ENCODE peak calls at places on chromosomes 6 and 20, in four cellular contexts. Z is astrocyte, X is heart right ventricle, Y is cardiac muscle cell. C is an unnamed sample. For H3K4me1, the result is how much of the 10 kb centered on the place peaks cover.

GRCh38 chr6:168333039-168333438 is 13.5 kb upstream of the DACT2 start:
- DNase-seq in Z (no peak), X (no peak), Y (no peak), C (no peak)

GRCh38 chr6:25899580-25900408 is 25.8 kb upstream of the SLC17A3 start:
- DNase-seq in Z (no peak), X (no peak), Y (no peak), C (peak)

GRCh38 chr6:143441680-143442359 is 8.7 kb downstream of the ADAT2 start:
- DNase-seq in Z (peak), X (no peak), Y (peak), C (peak)

GRCh38 chr6:165506657-165507056 is 156.4 kb downstream of the PDE10A start:
- DNase-seq in Z (no peak), X (no peak), Y (no peak), C (no peak)

GRCh38 chr20:8795404-8795803 is 273.5 kb upstream of the PLCB4 start:
- DNase-seq in Z (no peak), X (no peak), Y (peak), C (no peak)

GRCh38 chr20:34271961-34272360 is 30.7 kb downstream of the ASIP start:
- DNase-seq in Z (peak), X (no peak), Y (peak), C (peak)

GRCh38 chr6:169665289-169665688 is 36.5 kb downstream of the WDR27 start:
- DNase-seq in Z (no peak), X (no peak), Y (no peak), C (no peak)

GRCh38 chr6:6612308-6612707 is 23.8 kb downstream of the LY86 start:
- DNase-seq in Z (no peak), X (no peak), Y (no peak), C (no peak)

GRCh38 chr20:18138266-18138582 is 561 bp downstream of the KAT14 start:
- DNase-seq in Z (no peak), X (no peak), Y (no peak), C (no peak)

GRCh38 chr6:75421316-75422023 is 72.1 kb downstream of the FILIP1 start:
- DNase-seq in Z (no peak), X (no peak), Y (no peak), C (no peak)

GRCh38 chr20:23230766-23231385 is 119.7 kb upstream of the NXT1 start:
- DNase-seq in Z (no peak), X (no peak), Y (no peak), C (no peak)

GRCh38 chr6:70819715-70820114 is 137.1 kb downstream of the B3GAT2 start:
- DNase-seq in Z (no peak), X (no peak), Y (no peak), C (no peak)

GRCh38 chr6:135880066-135880972 is 28.8 kb downstream of the PDE7B start:
- DNase-seq in Z (peak), X (no peak), Y (peak), C (peak)

GRCh38 chr20:58287638-58288037 is 21.9 kb upstream of the RAB22A start:
- DNase-seq in Z (no peak), X (no peak), Y (peak), C (no peak)

GRCh38 chr6:5869676-5870075 is 137.0 kb downstream of the NRN1 start:
- DNase-seq in Z (no peak), X (no peak), Y (no peak), C (no peak)

GRCh38 chr6:44701038-44701636 is 313.6 kb downstream of the CDC5L start:
- DNase-seq in Z (no peak), X (no peak), Y (no peak), C (no peak)

GRCh38 chr6:34049395-34050342 is 96.2 kb downstream of the GRM4 start:
- DNase-seq in Z (no peak), X (no peak), Y (no peak), C (no peak)

GRCh38 chr20:49659096-49659495 is 54.6 kb downstream of the B4GALT5 start:
- DNase-seq in Z (no peak), X (no peak), Y (no peak), C (no peak)

GRCh38 chr20:35792740-35793139 is 20.9 kb downstream of the PHF20 start:
- DNase-seq in Z (no peak), X (no peak), Y (no peak), C (no peak)

GRCh38 chr6:169940554-169941290 is 189.3 kb downstream of the ERMARD start:
- DNase-seq in Z (no peak), X (no peak), Y (no peak), C (no peak)

GRCh38 chr6:139577991-139578604 is 203.7 kb upstream of the CITED2 start:
- DNase-seq in Z (peak), X (no peak), Y (peak), C (peak)

GRCh38 chr20:20489623-20490341 is 121.9 kb downstream of the INSM1 start:
- DNase-seq in Z (no peak), X (no peak), Y (no peak), C (peak)

GRCh38 chr6:140440223-140440810 is 1065.9 kb upstream of the CITED2 start:
- DNase-seq in Z (no peak), X (no peak), Y (no peak), C (no peak)

GRCh38 chr20:52060794-52061714 is 130.5 kb downstream of the ZFP64 start:
- DNase-seq in Z (no peak), X (no peak), Y (peak), C (peak)

GRCh38 chr6:148438593-148438992 is 96.0 kb downstream of the SASH1 start:
- DNase-seq in Z (no peak), X (no peak), Y (peak), C (no peak)

GRCh38 chr6:99287523-99287922 is 62.0 kb downstream of the FAXC start:
- DNase-seq in Z (no peak), X (no peak), Y (no peak), C (no peak)

GRCh38 chr6:111894272-111894671 is 21.0 kb upstream of the FYN start:
- DNase-seq in Z (no peak), X (no peak), Y (peak), C (peak)

GRCh38 chr20:23420943-23421925 is at the start of gene NAPB:
- DNase-seq in Z (peak), X (peak), Y (peak), C (peak)

GRCh38 chr6:10014561-10014960 is 400.3 kb downstream of the TFAP2A start:
- DNase-seq in Z (peak), X (no peak), Y (no peak), C (peak)

GRCh38 chr20:50372770-50373088 is 137.5 kb upstream of the PTPN1 start:
- DNase-seq in Z (peak), X (no peak), Y (no peak), C (no peak)

GRCh38 chr6:55058682-55059081 is 115.6 kb upstream of the HCRTR2 start:
- DNase-seq in Z (no peak), X (no peak), Y (no peak), C (no peak)

GRCh38 chr6:163438940-163439335 is 24.4 kb downstream of the QKI start:
- DNase-seq in Z (no peak), X (peak), Y (no peak), C (peak)

GRCh38 chr6:84002226-84002625 is 31.3 kb upstream of the MRAP2 start:
- DNase-seq in Z (no peak), X (no peak), Y (no peak), C (no peak)

GRCh38 chr6:158328446-158328845 is 16.2 kb downstream of the TULP4 start:
- DNase-seq in Z (no peak), X (no peak), Y (no peak), C (no peak)

GRCh38 chr20:24639167-24639548 is 169.7 kb downstream of the SYNDIG1 start:
- DNase-seq in Z (no peak), X (no peak), Y (no peak), C (no peak)

GRCh38 chr6:16038938-16039337 is 89.9 kb upstream of the MYLIP start:
- DNase-seq in Z (no peak), X (no peak), Y (no peak), C (no peak)

GRCh38 chr20:1930165-1930564 is 35.0 kb downstream of the SIRPA start:
- DNase-seq in Z (no peak), X (no peak), Y (no peak), C (no peak)

GRCh38 chr6:20582586-20583446 is 48.6 kb downstream of the CDKAL1 start:
- DNase-seq in Z (no peak), X (no peak), Y (no peak), C (no peak)

GRCh38 chr20:24059174-24059573 is 70.6 kb upstream of the GGTLC1 start:
- DNase-seq in Z (no peak), X (no peak), Y (no peak), C (no peak)

GRCh38 chr20:36542019-36542488 is 735 bp downstream of the MYL9 start:
- DNase-seq in Z (no peak), X (peak), Y (peak), C (peak)

GRCh38 chr20:44731657-44732056 is 14.0 kb upstream of the KCNK15 start:
- DNase-seq in Z (no peak), X (no peak), Y (no peak), C (no peak)
- H3K4me1 ChIP-seq in Z (under half), X (under half), Y (under half), C (under half)

GRCh38 chr6:37516076-37516919 is 16.6 kb upstream of the CCDC167 start:
- DNase-seq in Z (no peak), X (no peak), Y (no peak), C (no peak)
- H3K4me1 ChIP-seq in Z (under half), X (under half), Y (under half), C (under half)

GRCh38 chr6:42041131-42042055 is 8.9 kb upstream of the TAF8 start:
- DNase-seq in Z (no peak), X (peak), Y (peak), C (no peak)
- H3K4me1 ChIP-seq in Z (under half), X (under half), Y (under half), C (under half)

DNA sequence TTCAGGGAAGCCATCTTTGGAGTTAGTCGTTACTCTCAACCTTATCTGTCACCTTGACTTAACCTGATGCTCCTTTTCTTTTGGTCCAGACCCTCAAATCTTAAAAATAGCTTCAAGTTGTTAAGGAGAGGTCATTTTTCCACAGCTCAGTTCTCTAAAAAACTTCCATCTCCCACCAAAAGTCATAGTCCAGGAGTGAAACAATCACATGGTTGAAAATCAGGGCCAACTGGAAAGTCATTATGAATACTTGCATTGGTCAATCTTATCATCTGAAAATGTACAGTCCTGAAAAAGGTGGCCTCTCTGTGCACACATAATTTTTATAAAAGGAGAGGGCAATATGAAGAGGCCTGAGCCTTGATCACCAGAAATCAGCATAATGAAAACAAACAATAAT is 195.7 kb downstream of the BCAS1 start:
- DNase-seq in Z (no peak), X (no peak), Y (no peak), C (no peak)
- H3K4me1 ChIP-seq in Z (under half), X (under half), Y (under half), C (under half)

GRCh38 chr6:106889692-106890091 is 84.8 kb downstream of the CD24 start:
- DNase-seq in Z (no peak), X (no peak), Y (no peak), C (no peak)
- H3K4me1 ChIP-seq in Z (under half), X (under half), Y (under half), C (under half)

DNA sequence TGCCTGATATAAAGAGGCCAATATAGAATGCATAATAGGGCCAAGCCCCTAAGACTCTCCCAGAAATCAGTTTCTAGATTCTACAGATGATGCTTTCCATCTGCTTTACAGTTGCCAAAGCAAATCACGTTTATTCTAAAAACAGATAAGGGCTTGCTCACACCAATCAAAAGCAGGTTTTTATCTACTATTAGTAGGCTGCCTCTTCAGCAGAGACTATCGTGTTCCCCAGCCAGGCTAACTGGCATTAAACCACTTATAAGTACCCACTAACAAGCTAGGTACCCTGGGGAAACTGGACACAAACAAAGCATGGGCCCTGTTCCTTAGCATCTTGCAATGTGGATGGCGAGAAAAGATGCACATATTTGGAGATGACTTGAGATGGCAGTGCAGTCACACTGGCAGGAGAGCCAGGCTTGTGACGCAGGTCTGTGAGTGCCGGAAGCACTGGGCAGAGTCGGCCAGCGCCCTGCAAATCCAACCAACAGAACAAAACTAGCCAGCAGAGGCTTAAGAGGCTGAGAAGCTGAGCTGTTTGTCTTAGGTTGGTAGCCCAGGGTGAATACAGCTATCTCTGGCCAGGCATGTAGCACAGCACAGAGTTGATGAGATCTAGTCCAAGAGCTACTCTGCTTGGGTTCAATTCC is 73.4 kb downstream of the GFOD1 start:
- DNase-seq in Z (no peak), X (no peak), Y (peak), C (peak)
- H3K4me1 ChIP-seq in Z (under half), X (half or more), Y (under half), C (under half)

GRCh38 chr6:47080083-47080596 is 38.0 kb upstream of the ADGRF1 start:
- DNase-seq in Z (no peak), X (no peak), Y (no peak), C (no peak)
- H3K4me1 ChIP-seq in Z (under half), X (under half), Y (under half), C (under half)

DNA sequence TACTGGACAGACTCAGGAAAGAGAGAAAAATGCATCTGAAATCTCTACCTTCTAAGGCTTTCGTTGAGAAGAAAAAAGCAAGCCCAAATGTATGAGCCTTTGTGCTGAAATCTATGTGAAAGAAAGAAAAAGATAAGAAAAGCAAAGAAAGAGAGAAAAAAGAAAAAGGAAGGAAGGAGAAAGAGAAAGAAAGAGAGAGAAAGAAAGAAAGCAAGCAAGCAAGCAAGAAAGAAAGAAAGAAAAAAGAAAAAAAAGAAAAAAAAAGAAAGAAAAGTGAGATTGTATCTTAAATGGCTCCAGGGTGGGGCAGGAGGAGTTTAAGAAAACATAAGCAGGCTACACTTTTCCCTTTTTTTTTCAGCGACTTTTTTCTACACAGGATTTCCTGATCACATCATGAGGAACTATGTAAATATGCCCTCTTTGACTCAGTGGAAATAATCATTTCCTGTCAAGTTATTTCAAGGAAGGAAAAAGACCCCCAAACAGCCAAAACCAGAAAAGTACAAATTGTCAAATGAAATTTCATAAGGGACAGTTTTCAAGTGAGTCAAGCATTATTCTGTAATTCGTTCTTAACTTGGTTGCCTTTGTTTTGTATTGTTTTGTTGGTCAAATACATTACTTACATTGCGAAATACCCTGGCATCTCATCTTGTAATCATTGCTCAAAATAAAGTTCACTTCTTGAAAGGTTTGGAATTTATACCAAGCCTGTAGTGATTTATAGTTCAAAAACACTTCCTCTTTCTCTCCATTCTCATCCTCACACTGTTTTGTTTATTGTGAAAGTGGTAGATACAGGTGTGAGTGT is 79.5 kb upstream of the RNF217 start:
- DNase-seq in Z (peak), X (no peak), Y (peak), C (peak)
- H3K4me1 ChIP-seq in Z (under half), X (under half), Y (under half), C (under half)

GRCh38 chr6:21953831-21954801 is 342.7 kb downstream of the PRL start:
- DNase-seq in Z (peak), X (peak), Y (peak), C (peak)

GRCh38 chr6:21947751-21948386 is 349.0 kb downstream of the PRL start:
- DNase-seq in Z (peak), X (no peak), Y (no peak), C (no peak)

GRCh38 chr6:21946298-21946783 is 350.5 kb downstream of the PRL start:
- DNase-seq in Z (peak), X (no peak), Y (peak), C (peak)

GRCh38 chr6:21952367-21952766 is 344.5 kb downstream of the PRL start:
- DNase-seq in Z (no peak), X (no peak), Y (no peak), C (no peak)

DNA sequence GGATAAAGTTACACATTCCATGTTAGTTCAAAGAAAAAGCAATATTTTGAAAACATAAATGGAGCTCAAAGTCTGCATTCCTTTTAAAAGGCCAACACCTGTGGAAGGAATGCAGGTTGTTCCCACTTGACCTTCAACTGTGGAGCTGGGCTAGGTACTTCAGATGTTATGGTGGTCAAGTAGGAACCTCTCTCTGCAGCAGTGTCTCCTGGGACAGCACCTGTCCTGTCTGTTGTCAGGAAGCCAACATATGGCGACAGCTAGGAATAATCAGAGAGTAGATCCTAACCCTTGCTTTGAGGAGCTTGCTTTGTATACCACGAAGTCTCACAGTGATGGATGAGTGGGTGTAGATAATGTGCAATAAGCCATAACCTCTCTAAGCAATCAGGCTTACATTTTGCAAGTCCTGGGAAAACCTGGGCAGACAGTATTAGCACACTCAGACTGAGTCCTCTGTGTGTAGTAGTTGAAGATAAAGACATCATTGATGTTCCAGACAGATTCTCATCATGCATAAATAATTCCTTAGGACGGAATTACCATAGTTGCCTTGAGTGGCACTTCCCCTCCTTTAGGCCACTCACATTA is 347.5 kb downstream of the PRL start:
- DNase-seq in Z (peak), X (no peak), Y (no peak), C (no peak)
- H3K4me1 ChIP-seq in Z (under half), X (under half), Y (under half), C (under half)

DNA sequence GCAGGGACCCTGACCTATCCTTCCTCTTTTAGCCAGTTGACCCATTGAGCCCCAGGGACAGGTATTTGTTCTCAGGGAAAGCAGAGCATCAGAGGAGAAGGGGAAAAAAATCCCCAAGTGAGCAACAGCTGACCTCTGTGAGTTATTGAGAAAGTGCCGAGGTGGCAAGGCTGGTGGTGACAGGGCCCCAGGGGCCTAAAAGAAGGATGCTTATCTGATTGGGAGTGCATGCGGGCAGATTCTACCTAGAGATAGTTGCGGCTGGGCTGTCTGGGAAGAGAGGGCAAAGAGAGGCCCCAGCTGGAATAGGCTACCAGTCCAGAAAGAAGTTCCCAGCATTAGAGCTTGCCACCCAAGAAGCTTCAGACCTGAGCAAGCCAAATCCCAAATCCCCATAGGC is 26.5 kb upstream of the MAFB start:
- DNase-seq in Z (no peak), X (no peak), Y (no peak), C (no peak)
- H3K4me1 ChIP-seq in Z (under half), X (under half), Y (under half), C (under half)